ENCODE peak calls at places on chromosomes 6 and 20, in nine cellular contexts. W, H, P, C, Y, A, O, Z and B are unnamed samples.

GRCh38 chr6:64012351-64013060 is 376.9 kb downstream of the PHF3 start:
- DNase-seq in W (no peak), H (peak; percentile 77), P (no peak), C (peak; percentile 2), Y (no peak), A (no peak), O (no peak), Z (peak; percentile 64), B (peak; percentile 13)

GRCh38 chr6:10375391-10375969 is 39.4 kb downstream of the TFAP2A start:
- DNase-seq in W (no peak), H (no peak), P (no peak), C (no peak), Y (no peak), A (no peak), O (no peak), Z (no peak), B (no peak)

GRCh38 chr20:51562334-51563140 is 20.0 kb upstream of the NFATC2 start:
- DNase-seq in W (no peak), H (peak; percentile 91), P (peak; percentile 72), C (peak; percentile 65), Y (peak; percentile 95), A (peak; percentile 25), O (peak; percentile 57), Z (peak; percentile 83), B (peak; percentile 50)

GRCh38 chr6:137792160-137793033 is 74.7 kb upstream of the TNFAIP3 start:
- DNase-seq in W (no peak), H (no peak), P (no peak), C (no peak), Y (no peak), A (no peak), O (no peak), Z (no peak), B (no peak)

GRCh38 chr6:38974389-38975133 is 74.0 kb upstream of the GLP1R start:
- DNase-seq in W (no peak), H (peak; percentile 55), P (no peak), C (no peak), Y (no peak), A (no peak), O (no peak), Z (peak; percentile 45), B (no peak)

GRCh38 chr6:35178932-35179832 is 34.6 kb upstream of the SCUBE3 start:
- DNase-seq in W (no peak), H (peak; percentile 41), P (no peak), C (no peak), Y (no peak), A (no peak), O (no peak), Z (no peak), B (no peak)

GRCh38 chr6:4678506-4679300 is 97.5 kb upstream of the CDYL start:
- DNase-seq in W (no peak), H (peak; percentile 37), P (no peak), C (no peak), Y (no peak), A (no peak), O (no peak), Z (no peak), B (no peak)

GRCh38 chr6:105952762-105953700 is 133.1 kb upstream of the PRDM1 start:
- DNase-seq in W (no peak), H (peak; percentile 98), P (no peak), C (no peak), Y (no peak), A (no peak), O (no peak), Z (no peak), B (no peak)

GRCh38 chr6:111812080-111813038 is 60.9 kb downstream of the FYN start:
- DNase-seq in W (no peak), H (peak; percentile 82), P (no peak), C (no peak), Y (no peak), A (no peak), O (no peak), Z (no peak), B (no peak)

GRCh38 chr6:32397252-32397920 is 9.6 kb downstream of the BTNL2 start:
- DNase-seq in W (no peak), H (no peak), P (no peak), C (no peak), Y (no peak), A (peak; percentile 25), O (no peak), Z (no peak), B (no peak)
- H3K4me1 ChIP-seq in W (no peaks in the 10 kb centered on the region), H (no peaks in the 10 kb centered on the region), P (no peaks in the 10 kb centered on the region), C (no peaks in the 10 kb centered on the region), Y (no peaks in the 10 kb centered on the region), A (no peaks in the 10 kb centered on the region), O (no peaks in the 10 kb centered on the region), Z (no peaks in the 10 kb centered on the region), B (no peaks in the 10 kb centered on the region)

GRCh38 chr20:57436223-57436545 is 45.0 kb downstream of the RBM38 start:
- DNase-seq in W (no peak), H (no peak), P (no peak), C (no peak), Y (no peak), A (no peak), O (no peak), Z (no peak), B (no peak)

GRCh38 chr20:57435105-57435497 is 43.9 kb downstream of the RBM38 start:
- DNase-seq in W (no peak), H (no peak), P (no peak), C (no peak), Y (no peak), A (no peak), O (no peak), Z (no peak), B (no peak)

GRCh38 chr20:57434390-57434700 is 43.1 kb downstream of the RBM38 start:
- DNase-seq in W (no peak), H (no peak), P (no peak), C (no peak), Y (no peak), A (no peak), O (no peak), Z (no peak), B (no peak)

GRCh38 chr20:57437267-57437666 is 46.1 kb downstream of the RBM38 start:
- DNase-seq in W (no peak), H (no peak), P (no peak), C (no peak), Y (no peak), A (no peak), O (no peak), Z (no peak), B (no peak)

DNA sequence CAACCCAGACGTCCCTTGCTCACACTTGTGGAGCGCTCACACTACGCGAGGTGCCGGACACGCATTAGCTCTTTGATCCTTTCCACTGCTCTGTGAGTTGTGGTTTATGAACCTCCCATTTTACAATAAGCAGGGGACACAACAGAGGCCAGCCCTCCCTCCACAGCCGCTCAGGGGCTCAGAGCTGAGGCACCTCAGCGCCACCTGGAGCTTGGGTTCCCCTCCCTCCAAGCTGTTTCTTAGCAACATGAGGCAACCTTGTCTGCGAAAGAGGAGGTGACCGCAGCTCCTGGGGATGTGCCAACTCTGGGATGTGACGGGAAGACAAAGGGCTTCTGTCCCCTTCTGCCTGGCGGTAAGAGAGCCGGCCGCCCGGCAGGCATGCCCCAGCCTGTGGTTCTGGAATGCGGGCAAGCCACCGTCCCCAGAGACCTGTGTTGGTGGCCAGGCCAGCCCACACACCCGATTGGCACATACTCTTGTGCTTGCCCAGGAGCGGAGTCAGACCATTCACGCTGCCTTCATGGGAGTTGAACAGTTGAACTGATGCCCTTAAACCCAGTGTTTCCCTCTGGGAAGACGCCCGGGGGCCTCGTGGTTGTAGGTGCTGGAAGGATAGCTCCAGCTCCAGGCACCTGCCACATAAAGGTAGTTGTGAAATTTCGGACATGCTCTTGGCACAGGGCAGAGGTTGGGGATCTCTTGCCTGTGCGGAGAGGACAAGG is 44.5 kb downstream of the RBM38 start:
- DNase-seq in W (no peak), H (peak; percentile 50), P (peak; percentile 85), C (no peak), Y (peak; percentile 84), A (peak; percentile 57), O (peak; percentile 82), Z (peak; percentile 59), B (no peak)
- H3K4me3 ChIP-seq in W (peak overlapping the region; percentile 38), H (no peak overlapping the region), P (no peak overlapping the region), C (no peak overlapping the region), Y (no peak overlapping the region), A (no peak overlapping the region), O (no peak overlapping the region), Z (no peak overlapping the region), B (no peak overlapping the region)

DNA sequence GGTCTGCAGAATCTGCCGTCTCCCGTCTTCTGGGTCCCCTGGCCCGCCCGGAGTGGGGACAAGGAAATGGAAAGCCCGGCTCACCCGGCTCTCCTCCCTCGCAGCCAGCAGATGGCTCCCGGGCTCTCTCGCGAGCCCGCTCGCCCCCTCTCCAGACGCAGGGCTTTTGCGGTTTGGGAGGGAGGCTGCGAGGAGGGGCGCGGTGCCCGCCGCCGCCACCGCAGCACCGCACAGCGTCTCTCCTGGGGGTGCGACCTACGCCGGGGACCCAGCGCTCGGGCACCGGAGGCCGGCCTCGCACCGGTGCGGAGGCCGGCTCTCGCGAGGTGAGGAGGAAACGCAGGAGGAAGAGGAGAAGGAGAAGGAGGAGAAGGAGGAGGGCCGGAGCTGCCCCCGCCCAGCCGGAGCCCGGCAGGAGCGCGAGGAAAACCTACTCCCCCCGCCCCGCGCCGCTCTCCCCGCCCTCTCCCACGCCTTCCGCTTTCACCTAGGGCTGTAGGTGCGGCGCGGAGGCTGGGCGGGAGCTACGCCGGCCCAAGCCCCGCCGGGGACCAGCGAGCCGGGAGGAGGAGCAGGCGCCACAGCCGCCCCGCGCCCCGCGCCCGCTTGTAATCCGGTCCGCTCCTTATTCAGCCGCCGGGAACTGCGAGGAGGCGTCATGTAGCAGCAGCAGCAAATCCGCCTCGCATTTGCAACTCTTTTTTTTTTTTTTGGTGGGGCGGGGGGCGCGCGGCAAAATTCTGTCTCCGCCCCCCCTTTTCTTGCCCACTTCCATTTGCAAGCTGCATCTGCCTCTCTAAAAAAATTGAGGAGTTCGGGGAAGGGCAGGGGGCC is at the start of gene CARMIL1:
- DNase-seq in W (peak; percentile 35), H (peak; percentile 93), P (peak; percentile 95), C (peak; percentile 79), Y (peak; percentile 88), A (peak; percentile 76), O (peak; percentile 92), Z (peak; percentile 91), B (peak; percentile 93)
- H3K4me1 ChIP-seq in W (peaks cover 7% of the 10 kb centered on the region), H (peaks cover 12% of the 10 kb centered on the region), P (peaks cover 25% of the 10 kb centered on the region), C (peaks cover 28% of the 10 kb centered on the region), Y (peaks cover 19% of the 10 kb centered on the region), A (no peaks in the 10 kb centered on the region), O (peaks cover 15% of the 10 kb centered on the region), Z (peaks cover 8% of the 10 kb centered on the region), B (peaks cover 14% of the 10 kb centered on the region)

GRCh38 chr6:28979679-28980078 is 25.4 kb downstream of the ZNF311 start:
- DNase-seq in W (no peak), H (no peak), P (no peak), C (no peak), Y (no peak), A (no peak), O (no peak), Z (no peak), B (no peak)

GRCh38 chr6:28978959-28979561 is 26.1 kb downstream of the ZNF311 start:
- DNase-seq in W (no peak), H (no peak), P (no peak), C (no peak), Y (no peak), A (no peak), O (no peak), Z (no peak), B (no peak)

GRCh38 chr6:28976677-28977076 is 28.4 kb downstream of the ZNF311 start:
- DNase-seq in W (no peak), H (no peak), P (no peak), C (no peak), Y (no peak), A (no peak), O (no peak), Z (no peak), B (no peak)

GRCh38 chr6:28978137-28978491 is 27.0 kb downstream of the ZNF311 start:
- DNase-seq in W (no peak), H (no peak), P (no peak), C (no peak), Y (no peak), A (no peak), O (no peak), Z (no peak), B (no peak)

GRCh38 chr6:28977351-28978136 is 27.6 kb downstream of the ZNF311 start:
- DNase-seq in W (no peak), H (no peak), P (no peak), C (no peak), Y (no peak), A (no peak), O (no peak), Z (no peak), B (peak; percentile 15)
- H3K4me3 ChIP-seq in W (no peak overlapping the region), H (no peak overlapping the region), P (peak overlapping the region; percentile 36), C (no peak overlapping the region), Y (peak overlapping the region; percentile 35), A (peak overlapping the region; percentile 31), O (peak overlapping the region; percentile 26), Z (no peak overlapping the region), B (peak overlapping the region; percentile 27)